ENCODE peak calls at places on chromosomes 2 and 18, in five cellular contexts. One of them, this sample, is unnamed.

GRCh38 chr2:19114754-19115231 is 243.6 kb downstream of the OSR1 start:
- DNase-seq in left lung: no peak
- DNase-seq in A549: no peak
- DNase-seq in adrenal gland: no peak
- DNase-seq in prostate gland: no peak
- DNase-seq in this sample: no peak

GRCh38 chr18:4755848-4756247 is 300.7 kb upstream of the DLGAP1 start:
- DNase-seq in left lung: no peak
- DNase-seq in A549: no peak
- DNase-seq in adrenal gland: no peak
- DNase-seq in prostate gland: no peak
- DNase-seq in this sample: no peak

GRCh38 chr2:25749676-25750075 is 76.3 kb upstream of the DTNB start:
- DNase-seq in left lung: no peak
- DNase-seq in adrenal gland: no peak
- DNase-seq in prostate gland: no peak
- DNase-seq in A549: no peak
- DNase-seq in this sample: no peak

GRCh38 chr2:160126315-160126714 is 63.9 kb upstream of the PLA2R1 start:
- DNase-seq in A549: no peak
- DNase-seq in left lung: no peak
- DNase-seq in prostate gland: no peak
- DNase-seq in adrenal gland: no peak
- DNase-seq in this sample: no peak

GRCh38 chr2:9754532-9754887 is 88.8 kb upstream of the TAF1B start:
- DNase-seq in adrenal gland: no peak
- DNase-seq in prostate gland: no peak
- DNase-seq in A549: no peak
- DNase-seq in left lung: no peak
- DNase-seq in this sample: peak

GRCh38 chr2:219002395-219003266 is 9.4 kb upstream of the CRYBA2 start:
- DNase-seq in adrenal gland: peak
- DNase-seq in A549: peak
- DNase-seq in left lung: peak
- DNase-seq in prostate gland: peak
- DNase-seq in this sample: peak

GRCh38 chr18:8667846-8668245 is 37.5 kb upstream of the MTCL1 start:
- DNase-seq in left lung: no peak
- DNase-seq in A549: no peak
- DNase-seq in prostate gland: no peak
- DNase-seq in adrenal gland: no peak
- DNase-seq in this sample: no peak

GRCh38 chr2:235271936-235272335 is 221.9 kb upstream of the AGAP1 start:
- DNase-seq in A549: no peak
- DNase-seq in left lung: no peak
- DNase-seq in prostate gland: no peak
- DNase-seq in adrenal gland: no peak
- DNase-seq in this sample: no peak

GRCh38 chr18:46279673-46280072 is 175.5 kb downstream of the HAUS1 start:
- DNase-seq in A549: no peak
- DNase-seq in adrenal gland: no peak
- DNase-seq in left lung: no peak
- DNase-seq in prostate gland: no peak
- DNase-seq in this sample: no peak

GRCh38 chr2:127612111-127612822 is 33.7 kb upstream of the GPR17 start:
- DNase-seq in prostate gland: no peak
- DNase-seq in adrenal gland: no peak
- DNase-seq in A549: no peak
- DNase-seq in left lung: peak
- DNase-seq in this sample: no peak

GRCh38 chr18:48843596-48843995 is 107.2 kb downstream of the SMAD7 start:
- DNase-seq in A549: no peak
- DNase-seq in adrenal gland: no peak
- DNase-seq in left lung: no peak
- DNase-seq in prostate gland: no peak
- DNase-seq in this sample: no peak

GRCh38 chr2:219611866-219612604 is 14.4 kb downstream of the STK11IP start:
- DNase-seq in left lung: no peak
- DNase-seq in prostate gland: no peak
- DNase-seq in A549: no peak
- DNase-seq in adrenal gland: no peak
- DNase-seq in this sample: no peak

GRCh38 chr2:28619213-28620196 is 123.6 kb downstream of the PLB1 start:
- DNase-seq in left lung: no peak
- DNase-seq in adrenal gland: no peak
- DNase-seq in A549: no peak
- DNase-seq in prostate gland: no peak
- DNase-seq in this sample: peak

GRCh38 chr18:76545433-76546281 is 50.6 kb upstream of the ZNF516 start:
- DNase-seq in prostate gland: no peak
- DNase-seq in A549: no peak
- DNase-seq in left lung: no peak
- DNase-seq in adrenal gland: no peak
- DNase-seq in this sample: no peak

GRCh38 chr2:33059452-33060156 is 112.9 kb downstream of the LTBP1 start:
- DNase-seq in adrenal gland: no peak
- DNase-seq in prostate gland: no peak
- DNase-seq in left lung: no peak
- DNase-seq in A549: no peak
- DNase-seq in this sample: no peak

GRCh38 chr2:33062665-33063249 is 116.0 kb downstream of the LTBP1 start:
- DNase-seq in adrenal gland: no peak
- DNase-seq in left lung: no peak
- DNase-seq in prostate gland: no peak
- DNase-seq in A549: no peak
- DNase-seq in this sample: no peak

GRCh38 chr2:33058716-33059451 is 112.1 kb downstream of the LTBP1 start:
- DNase-seq in A549: no peak
- DNase-seq in left lung: no peak
- DNase-seq in adrenal gland: no peak
- DNase-seq in prostate gland: no peak
- DNase-seq in this sample: no peak

GRCh38 chr2:33064349-33064801 is 117.6 kb downstream of the LTBP1 start:
- DNase-seq in A549: no peak
- DNase-seq in left lung: no peak
- DNase-seq in prostate gland: no peak
- DNase-seq in adrenal gland: no peak
- DNase-seq in this sample: no peak

DNA sequence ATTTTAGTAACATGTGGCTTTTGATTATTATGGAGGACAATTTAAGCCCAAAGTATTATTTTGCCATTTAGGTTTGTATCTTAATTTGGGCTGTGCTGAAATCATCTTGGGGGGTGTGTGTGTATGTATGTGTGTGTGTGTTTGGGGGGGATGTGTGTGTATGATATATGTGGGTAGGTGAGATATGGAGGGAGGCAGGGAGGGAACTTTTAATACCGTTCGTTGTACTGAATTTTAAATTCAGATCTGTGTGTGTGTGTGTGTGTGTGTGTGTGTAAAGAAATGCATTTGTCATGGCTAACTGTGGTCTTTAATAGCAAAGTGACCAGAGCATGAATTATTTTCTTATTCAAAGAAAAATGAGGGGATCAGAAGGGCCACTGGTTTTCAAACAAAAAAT is 113.7 kb downstream of the LTBP1 start:
- DNase-seq in A549: no peak
- DNase-seq in adrenal gland: no peak
- DNase-seq in prostate gland: no peak
- DNase-seq in left lung: no peak
- DNase-seq in this sample: no peak
- H3K27ac ChIP-seq in A549: no peak
- H3K27ac ChIP-seq in adrenal gland: no peak
- H3K27ac ChIP-seq in prostate gland: no peak
- H3K27ac ChIP-seq in left lung: no peak
- H3K27ac ChIP-seq in this sample: peak

GRCh38 chr2:177265386-177265690 is 811 bp upstream of the NFE2L2 start:
- DNase-seq in left lung: no peak
- DNase-seq in prostate gland: peak
- DNase-seq in A549: no peak
- DNase-seq in adrenal gland: no peak
- DNase-seq in this sample: no peak
- TF ChIP-seq CTCF in left lung: no peak
- TF ChIP-seq CTCF in prostate gland: peak
- TF ChIP-seq CTCF in A549: peak
- TF ChIP-seq CTCF in adrenal gland: no peak
- TF ChIP-seq CTCF in this sample: peak

DNA sequence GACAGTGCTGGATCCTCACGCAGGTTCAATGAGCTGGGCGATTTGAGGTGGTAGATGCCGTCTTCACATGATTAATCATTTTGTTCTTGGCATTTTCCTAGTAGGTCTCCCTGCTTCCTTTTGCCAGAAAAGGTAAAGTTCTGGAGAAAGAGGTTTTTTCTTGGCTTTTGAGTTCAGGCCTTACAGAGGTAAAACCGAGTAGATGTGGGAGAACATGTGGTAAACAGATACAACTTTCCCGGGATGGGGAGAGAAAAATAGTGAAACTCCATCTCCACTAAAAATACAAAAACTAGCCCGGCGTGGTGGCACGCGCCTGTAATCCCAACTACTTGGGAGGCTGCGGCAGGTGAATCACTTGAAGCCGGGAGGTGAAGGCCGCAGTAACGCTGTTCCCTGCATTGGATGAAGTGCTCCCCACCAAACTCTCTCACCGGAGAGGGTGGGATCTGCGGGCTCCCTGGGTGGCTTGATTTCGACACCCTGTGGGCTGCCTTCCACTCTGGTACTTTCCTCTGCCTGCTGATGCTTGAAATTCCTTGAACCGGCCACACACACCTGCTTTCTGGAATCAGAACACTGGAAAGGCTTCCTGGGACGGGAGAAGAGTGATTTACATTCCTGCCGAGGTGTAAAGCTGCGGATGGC is 88.8 kb downstream of the ACTR3 start:
- DNase-seq in A549: no peak
- DNase-seq in prostate gland: no peak
- DNase-seq in left lung: no peak
- DNase-seq in adrenal gland: no peak
- DNase-seq in this sample: no peak
- H3K27ac ChIP-seq in A549: no peak
- H3K27ac ChIP-seq in prostate gland: no peak
- H3K27ac ChIP-seq in left lung: no peak
- H3K27ac ChIP-seq in adrenal gland: peak
- H3K27ac ChIP-seq in this sample: no peak

DNA sequence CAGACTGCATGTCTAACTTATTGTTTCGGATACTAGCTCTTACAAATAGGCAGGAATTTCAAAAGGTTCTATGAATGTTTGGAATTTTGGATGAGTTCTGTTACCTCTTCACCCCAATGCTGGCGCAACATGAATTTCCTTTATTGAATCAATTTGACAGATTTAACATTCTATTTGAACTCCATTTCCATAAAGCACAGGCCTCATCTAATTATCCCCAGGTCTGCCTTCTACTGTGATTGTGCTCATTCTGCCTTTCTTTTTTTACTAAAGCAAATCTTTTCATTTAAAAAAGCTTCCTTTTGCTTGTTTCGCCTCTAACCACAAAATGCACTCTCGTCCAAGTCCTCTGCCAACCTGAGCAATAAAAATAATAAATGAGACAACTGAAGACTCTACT is 922.9 kb upstream of the FSHR start:
- DNase-seq in prostate gland: no peak
- DNase-seq in adrenal gland: no peak
- DNase-seq in A549: no peak
- DNase-seq in left lung: no peak
- DNase-seq in this sample: no peak
- TF ChIP-seq CTCF in prostate gland: no peak
- TF ChIP-seq CTCF in adrenal gland: no peak
- TF ChIP-seq CTCF in A549: no peak
- TF ChIP-seq CTCF in left lung: no peak
- TF ChIP-seq CTCF in this sample: no peak

This sample was measured in psoas muscle.